ENCODE peak calls at places on chromosomes 13 and 19, in six cellular contexts. Y is neuronal stem cell, R is mesendoderm, V is IMR-90, M is H9, E is H1. S is an unnamed sample.

GRCh38 chr19:2484178-2484937 is 8.4 kb downstream of the GADD45B start:
- DNase-seq in V (no peak), Y (no peak), M (no peak), R (no peak), E (no peak), S (no peak)

GRCh38 chr13:101258071-101258470 is 158.2 kb downstream of the NALCN start:
- DNase-seq in M (peak; percentile 64), Y (peak; percentile 4), E (no peak), R (peak; percentile 86), V (peak; percentile 86), S (peak; percentile 94)

GRCh38 chr19:17680235-17680722 is 7.9 kb downstream of the UNC13A start:
- DNase-seq in V (peak; percentile 62), E (no peak), Y (no peak), M (peak; percentile 52), R (peak; percentile 63), S (peak; percentile 96)

GRCh38 chr13:98504371-98504963 is 72.4 kb downstream of the STK24 start:
- DNase-seq in Y (no peak), R (no peak), V (no peak), M (no peak), E (no peak), S (no peak)

GRCh38 chr13:41973247-41973741 is 12.4 kb upstream of the VWA8 start:
- DNase-seq in R (peak; percentile 78), E (peak; percentile 76), V (no peak), Y (no peak), M (peak; percentile 78), S (no peak)

GRCh38 chr19:41928754-41929535 is 696 bp upstream of the ERFL start:
- DNase-seq in Y (no peak), M (no peak), E (no peak), R (no peak), V (no peak), S (no peak)

GRCh38 chr19:46220038-46220615 is 9.4 kb upstream of the IGFL1 start:
- DNase-seq in Y (no peak), R (no peak), V (no peak), E (no peak), M (no peak), S (no peak)

GRCh38 chr13:65656740-65657329 is 1573.3 kb downstream of the PCDH9 start:
- DNase-seq in R (no peak), E (no peak), V (peak; percentile 30), Y (no peak), M (no peak), S (peak; percentile 25)

GRCh38 chr13:28750187-28751045 is 31.6 kb upstream of the SLC46A3 start:
- DNase-seq in M (no peak), R (no peak), V (no peak), Y (no peak), E (peak; percentile 11), S (no peak)

GRCh38 chr13:35747594-35747993 is 271.1 kb upstream of the MAB21L1 start:
- DNase-seq in E (peak; percentile 22), R (no peak), M (no peak), V (no peak), Y (no peak), S (no peak)

GRCh38 chr19:40503300-40503699 is 36.5 kb downstream of the SPTBN4 start:
- DNase-seq in Y (no peak), R (peak; percentile 47), M (peak; percentile 41), V (no peak), E (no peak), S (no peak)

GRCh38 chr19:12194827-12195500 is 32.1 kb downstream of the ZNF136 start:
- DNase-seq in R (peak; percentile 92), Y (peak; percentile 53), E (no peak), M (no peak), V (peak; percentile 6), S (no peak)

GRCh38 chr13:35743165-35743564 is 266.7 kb upstream of the MAB21L1 start:
- DNase-seq in Y (no peak), R (no peak), M (no peak), E (no peak), V (no peak), S (no peak)

GRCh38 chr13:100156786-100157185 is 67.9 kb downstream of the PCCA start:
- DNase-seq in V (no peak), E (no peak), M (no peak), Y (no peak), R (no peak), S (no peak)

GRCh38 chr19:47542030-47542475 is 27.2 kb upstream of the NAPA start:
- DNase-seq in V (peak; percentile 59), M (no peak), Y (no peak), E (no peak), R (no peak), S (peak; percentile 91)

GRCh38 chr13:87536499-87536898 is 134.7 kb upstream of the SLITRK5 start:
- DNase-seq in V (no peak), E (no peak), R (no peak), M (no peak), Y (no peak), S (peak; percentile 32)

GRCh38 chr13:52738719-52739467 is 727 bp downstream of the CNMD start:
- DNase-seq in M (peak; percentile 62), R (peak; percentile 62), Y (peak; percentile 61), V (no peak), E (peak; percentile 82), S (peak; percentile 10)

GRCh38 chr19:15378529-15379082 is 981 bp downstream of the AKAP8 start:
- DNase-seq in V (peak; percentile 41), Y (peak; percentile 20), E (no peak), M (no peak), R (peak; percentile 69), S (peak; percentile 76)

GRCh38 chr19:15381864-15382263 is 2.3 kb upstream of the AKAP8 start:
- DNase-seq in M (no peak), Y (no peak), E (no peak), V (no peak), R (no peak), S (no peak)

GRCh38 chr19:15379083-15379995 is at the start of gene AKAP8:
- DNase-seq in Y (peak; percentile 99), R (peak; percentile 99), E (peak; percentile 97), M (peak; percentile 99), V (peak; percentile 98), S (peak; percentile 99)

GRCh38 chr19:15379996-15380647 is 535 bp upstream of the AKAP8 start:
- DNase-seq in M (peak; percentile 89), V (peak; percentile 11), Y (no peak), E (peak; percentile 89), R (peak; percentile 94), S (peak; percentile 51)

DNA sequence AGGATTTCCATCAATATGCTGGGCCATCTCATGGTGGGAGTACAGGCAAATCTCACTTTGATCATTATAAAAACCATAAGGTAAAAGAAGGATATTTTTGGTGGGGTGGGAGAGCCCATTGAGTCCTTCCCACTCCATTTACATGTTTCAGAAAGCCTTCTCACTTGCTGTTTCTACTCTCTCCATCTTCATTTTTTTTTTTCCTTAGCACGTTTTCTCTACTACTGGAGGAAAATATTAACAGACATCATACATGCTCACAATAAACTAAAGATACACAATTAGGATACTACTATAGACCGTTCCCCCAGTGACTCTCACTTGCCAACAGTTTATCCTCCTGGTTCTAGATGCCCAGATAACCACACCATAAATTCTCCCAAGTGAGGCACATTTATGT is 1.8 kb upstream of the AKAP8 start:
- DNase-seq in M (no peak), R (no peak), V (no peak), Y (no peak), E (no peak), S (no peak)
- H3K23ac ChIP-seq in M (no peak overlapping the region), R (no peak overlapping the region), V (no peak overlapping the region), Y (no peak overlapping the region), E (no peak overlapping the region), S (no peak overlapping the region)

GRCh38 chr13:59755647-59756290 is 408.0 kb downstream of the DIAPH3 start:
- DNase-seq in Y (no peak), R (no peak), V (no peak), M (no peak), E (no peak), S (no peak)

GRCh38 chr13:59746291-59746962 is 417.3 kb downstream of the DIAPH3 start:
- DNase-seq in Y (no peak), M (no peak), R (no peak), V (peak; percentile 62), E (no peak), S (no peak)

GRCh38 chr13:59747529-59747928 is 416.2 kb downstream of the DIAPH3 start:
- DNase-seq in R (peak; percentile 63), V (no peak), E (no peak), M (no peak), Y (no peak), S (no peak)

GRCh38 chr13:59754411-59754810 is 409.3 kb downstream of the DIAPH3 start:
- DNase-seq in M (no peak), V (no peak), Y (no peak), R (no peak), E (no peak), S (no peak)

GRCh38 chr13:59750860-59751259 is 412.9 kb downstream of the DIAPH3 start:
- DNase-seq in M (peak; percentile 74), R (peak; percentile 97), V (peak; percentile 57), Y (peak; percentile 83), E (peak; percentile 59), S (peak; percentile 72)
- H2BK15ac ChIP-seq in M (no peak overlapping the region), R (no peak overlapping the region), V (peak overlapping the region; percentile 25), Y (no peak overlapping the region), E (no peak overlapping the region), S (peak overlapping the region; percentile 48)

GRCh38 chr19:36139120-36139472 is 770 bp upstream of the CAPNS1 start:
- DNase-seq in V (no peak), M (no peak), R (no peak), Y (no peak), E (no peak), S (no peak)

GRCh38 chr19:36142046-36142445 is 2.2 kb downstream of the CAPNS1 start:
- DNase-seq in V (no peak), M (no peak), E (no peak), R (no peak), Y (no peak), S (no peak)

GRCh38 chr19:36139473-36140288 is at the start of gene CAPNS1:
- DNase-seq in E (peak; percentile 98), R (peak; percentile 98), M (peak; percentile 98), Y (peak; percentile 97), V (peak; percentile 93), S (peak; percentile 95)

GRCh38 chr19:36141039-36141914 is 1.4 kb downstream of the CAPNS1 start:
- DNase-seq in R (peak; percentile 98), Y (peak; percentile 79), E (peak; percentile 99), M (peak; percentile 98), V (peak; percentile 76), S (peak; percentile 86)

GRCh38 chr19:36140289-36141038 is 598 bp downstream of the CAPNS1 start:
- DNase-seq in R (peak; percentile 88), M (peak; percentile 83), V (peak; percentile 52), Y (peak; percentile 36), E (peak; percentile 72), S (peak; percentile 59)
- H3K23ac ChIP-seq in R (peak overlapping the region; percentile 15), M (no peak overlapping the region), V (peak overlapping the region; percentile 96), Y (peak overlapping the region; percentile 86), E (no peak overlapping the region), S (peak overlapping the region; percentile 99)

GRCh38 chr19:13411899-13412298 is 94.4 kb downstream of the CACNA1A start:
- DNase-seq in R (no peak), M (no peak), V (no peak), E (no peak), Y (no peak), S (no peak)

GRCh38 chr19:13420780-13421179 is 85.5 kb downstream of the CACNA1A start:
- DNase-seq in M (no peak), E (no peak), V (no peak), R (peak; percentile 57), Y (no peak), S (no peak)

DNA sequence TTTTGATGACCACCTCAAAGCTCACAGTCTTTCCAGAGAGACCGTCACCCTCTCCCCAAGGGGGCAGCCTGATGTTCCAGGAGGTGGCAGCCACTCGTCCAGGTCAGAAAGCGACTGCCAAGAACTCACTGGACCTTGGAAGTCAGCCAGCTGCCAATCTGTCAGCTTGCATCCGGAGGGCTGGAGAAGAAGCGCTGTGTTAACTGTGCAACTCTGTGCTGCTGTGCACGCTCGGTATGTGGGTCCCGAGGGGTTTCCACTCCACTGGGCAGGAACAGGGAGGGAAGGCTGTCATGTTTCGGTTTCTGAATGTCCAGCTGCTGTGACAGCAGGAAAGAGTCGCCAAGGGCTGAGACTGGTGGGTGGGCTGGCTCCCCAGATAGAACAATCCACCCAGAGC is 89.2 kb downstream of the CACNA1A start:
- DNase-seq in M (no peak), Y (no peak), R (no peak), E (no peak), V (no peak), S (no peak)
- H2BK15ac ChIP-seq in M (no peak overlapping the region), Y (no peak overlapping the region), R (no peak overlapping the region), E (no peak overlapping the region), V (no peak overlapping the region), S (no peak overlapping the region)

S was measured in mesenchymal stem cell.